ENCODE peak calls at places on chromosome X, in ten cellular contexts. Z, T, H, K, J, I, D, X, Y and S are unnamed samples.

GRCh38 chrX:102840871-102841705 is 96.0 kb upstream of the RAB40AL start:
- DNase-seq in Z (no peak), T (no peak), H (no peak), K (peak), J (peak), I (peak), D (no peak), X (peak), Y (no peak), S (no peak)

GRCh38 chrX:129979207-129979920 is 3.1 kb upstream of the BCORL1 start:
- DNase-seq in Z (no peak), T (no peak), H (no peak), K (no peak), J (peak), I (no peak), D (peak), X (no peak), Y (no peak), S (no peak)

GRCh38 chrX:42934020-42934701 is 156.2 kb upstream of the PPP1R2C start:
- DNase-seq in Z (no peak), T (no peak), H (no peak), K (no peak), J (no peak), I (no peak), D (no peak), X (no peak), Y (no peak), S (no peak)

GRCh38 chrX:43474321-43474720 is 181.8 kb upstream of the MAOA start:
- DNase-seq in Z (no peak), T (no peak), H (no peak), K (no peak), J (no peak), I (no peak), D (no peak), X (no peak), Y (peak), S (no peak)

GRCh38 chrX:130165181-130165702 is 399 bp downstream of the AIFM1 start:
- DNase-seq in Z (no peak), T (no peak), H (no peak), K (no peak), J (no peak), I (no peak), D (no peak), X (peak), Y (no peak), S (no peak)

GRCh38 chrX:129959493-129959832 is 23.0 kb upstream of the BCORL1 start:
- DNase-seq in Z (no peak), T (no peak), H (no peak), K (no peak), J (peak), I (peak), D (no peak), X (no peak), Y (no peak), S (no peak)

GRCh38 chrX:134374294-134374693 is 85.7 kb upstream of the HPRT1 start:
- DNase-seq in Z (no peak), T (no peak), H (no peak), K (peak), J (no peak), I (no peak), D (no peak), X (no peak), Y (no peak), S (no peak)

GRCh38 chrX:108415891-108416290 is 22.3 kb downstream of the COL4A6 start:
- DNase-seq in Z (no peak), T (no peak), H (no peak), K (peak), J (peak), I (peak), D (no peak), X (no peak), Y (no peak), S (no peak)

GRCh38 chrX:41475166-41475565 is 28.0 kb downstream of the NYX start:
- DNase-seq in Z (no peak), T (no peak), H (no peak), K (no peak), J (no peak), I (no peak), D (no peak), X (no peak), Y (no peak), S (no peak)

GRCh38 chrX:129462707-129463106 is 60.6 kb downstream of the SMARCA1 start:
- DNase-seq in Z (no peak), T (no peak), H (no peak), K (no peak), J (no peak), I (no peak), D (no peak), X (no peak), Y (no peak), S (no peak)

GRCh38 chrX:110250847-110251246 is 67.0 kb downstream of the AMMECR1 start:
- DNase-seq in Z (no peak), T (no peak), H (no peak), K (no peak), J (no peak), I (no peak), D (no peak), X (no peak), Y (no peak), S (no peak)

GRCh38 chrX:65196758-65197371 is 220.6 kb upstream of the ZC4H2 start:
- DNase-seq in Z (no peak), T (no peak), H (no peak), K (no peak), J (no peak), I (no peak), D (peak), X (no peak), Y (no peak), S (no peak)

GRCh38 chrX:18887821-18888205 is 96.1 kb downstream of the PHKA2 start:
- DNase-seq in Z (no peak), T (no peak), H (no peak), K (no peak), J (peak), I (no peak), D (no peak), X (no peak), Y (no peak), S (no peak)

GRCh38 chrX:78712381-78712780 is 35.1 kb upstream of the LPAR4 start:
- DNase-seq in Z (no peak), T (no peak), H (no peak), K (no peak), J (peak), I (no peak), D (no peak), X (peak), Y (no peak), S (no peak)

GRCh38 chrX:13373027-13373806 is 53.4 kb upstream of the ATXN3L start:
- DNase-seq in Z (no peak), T (no peak), H (no peak), K (no peak), J (no peak), I (peak), D (no peak), X (peak), Y (no peak), S (no peak)

GRCh38 chrX:43881410-43882293 is 598 bp downstream of the MAOB start:
- DNase-seq in Z (peak), T (no peak), H (no peak), K (peak), J (no peak), I (no peak), D (no peak), X (peak), Y (no peak), S (no peak)

GRCh38 chrX:16946971-16947562 is 609 bp downstream of the REPS2 start:
- DNase-seq in Z (peak), T (peak), H (no peak), K (no peak), J (no peak), I (no peak), D (peak), X (no peak), Y (no peak), S (no peak)

GRCh38 chrX:132119283-132119682 is 8.5 kb downstream of the FRMD7 start:
- DNase-seq in Z (no peak), T (no peak), H (no peak), K (no peak), J (no peak), I (no peak), D (no peak), X (no peak), Y (no peak), S (no peak)

GRCh38 chrX:44314855-44315254 is 28.6 kb downstream of the EFHC2 start:
- DNase-seq in Z (no peak), T (no peak), H (no peak), K (no peak), J (no peak), I (no peak), D (no peak), X (no peak), Y (no peak), S (no peak)

GRCh38 chrX:42664706-42665105 is 113.3 kb downstream of the PPP1R2C start:
- DNase-seq in Z (no peak), T (no peak), H (no peak), K (no peak), J (no peak), I (no peak), D (no peak), X (no peak), Y (no peak), S (no peak)

GRCh38 chrX:40083120-40083978 is 14.4 kb downstream of the BCOR start:
- DNase-seq in Z (no peak), T (peak), H (no peak), K (no peak), J (peak), I (no peak), D (no peak), X (no peak), Y (no peak), S (no peak)

GRCh38 chrX:119624951-119625668 is 18.9 kb upstream of the NKRF start:
- DNase-seq in Z (no peak), T (no peak), H (no peak), K (no peak), J (no peak), I (no peak), D (no peak), X (no peak), Y (no peak), S (no peak)

GRCh38 chrX:15343075-15343476 is 7.8 kb upstream of the PIGA start:
- DNase-seq in Z (no peak), T (no peak), H (peak), K (peak), J (peak), I (peak), D (no peak), X (peak), Y (no peak), S (no peak)

GRCh38 chrX:72301781-72302180 is 3.9 kb downstream of the CITED1 start:
- DNase-seq in Z (no peak), T (no peak), H (no peak), K (no peak), J (no peak), I (no peak), D (no peak), X (no peak), Y (no peak), S (no peak)

GRCh38 chrX:72296991-72297390 is 8.7 kb downstream of the CITED1 start:
- DNase-seq in Z (no peak), T (no peak), H (no peak), K (no peak), J (peak), I (no peak), D (no peak), X (peak), Y (no peak), S (no peak)

GRCh38 chrX:72295745-72296144 is 10.0 kb downstream of the CITED1 start:
- DNase-seq in Z (no peak), T (no peak), H (no peak), K (no peak), J (no peak), I (no peak), D (no peak), X (no peak), Y (no peak), S (no peak)

GRCh38 chrX:72299891-72300630 is 5.7 kb downstream of the CITED1 start:
- DNase-seq in Z (no peak), T (no peak), H (no peak), K (no peak), J (peak), I (no peak), D (no peak), X (no peak), Y (no peak), S (no peak)

DNA sequence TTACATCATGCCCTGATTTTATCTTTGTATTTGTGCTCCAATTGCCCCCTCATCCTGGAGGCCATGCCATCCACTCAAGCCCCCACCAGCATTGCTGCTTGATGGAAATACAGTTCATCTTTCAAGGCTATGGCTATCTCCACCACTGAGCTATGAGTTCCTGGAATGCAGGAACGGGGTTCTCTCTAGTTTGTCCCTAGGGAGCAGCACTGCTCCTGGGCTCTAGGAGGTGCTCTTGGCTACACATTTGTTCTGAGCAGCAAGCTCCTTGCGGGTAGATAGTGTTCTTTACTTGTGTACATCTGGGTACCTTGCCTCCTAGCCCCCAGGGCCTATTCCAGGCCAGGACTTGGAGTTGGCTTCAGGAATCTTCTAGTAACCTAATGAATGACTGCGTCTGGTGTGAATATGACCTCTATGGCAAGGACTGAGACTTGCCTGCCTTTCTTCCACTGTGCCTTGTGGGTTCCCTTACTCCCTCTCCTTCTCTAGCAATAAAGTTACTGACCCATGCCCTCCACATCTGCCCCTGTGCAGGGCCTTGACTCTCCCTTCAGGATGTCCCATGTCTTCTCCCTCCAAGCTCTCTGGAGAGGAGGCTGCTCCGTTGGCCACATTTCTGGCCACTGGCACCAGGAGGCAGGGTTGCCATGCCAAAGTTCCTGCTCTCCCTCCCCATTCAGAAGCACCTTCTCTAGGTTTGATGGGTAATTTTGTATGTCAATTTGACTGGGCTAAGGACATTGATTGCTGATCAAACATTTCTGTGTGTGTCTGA is 7.6 kb downstream of the CITED1 start:
- DNase-seq in Z (no peak), T (no peak), H (no peak), K (peak), J (no peak), I (no peak), D (no peak), X (no peak), Y (no peak), S (no peak)
- TF ChIP-seq CTCF in Z (no peak), T (peak), H (peak), K (no peak), J (no peak), I (peak), D (peak), X (no peak), Y (peak), S (no peak)

DNA sequence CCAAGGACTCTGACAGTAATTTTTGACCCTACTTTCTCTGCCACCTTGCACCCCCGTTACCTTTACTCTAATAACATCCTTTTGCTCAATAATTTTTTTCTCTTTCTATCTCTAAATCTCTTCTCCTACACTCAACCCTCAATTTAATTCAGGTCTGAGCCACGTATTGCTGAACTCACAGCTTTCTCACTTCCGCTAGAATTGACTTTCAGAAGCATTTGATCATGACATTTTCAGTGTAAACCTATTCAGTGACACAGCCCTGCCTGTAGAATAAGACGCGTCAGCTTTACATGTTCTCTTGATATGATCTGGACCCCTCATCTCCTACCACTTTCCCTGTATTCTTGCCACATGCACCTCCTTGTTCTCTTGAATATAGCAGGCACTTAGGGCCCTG is 439.5 kb upstream of the MAGEB2 start:
- DNase-seq in Z (no peak), T (no peak), H (no peak), K (no peak), J (no peak), I (no peak), D (no peak), X (no peak), Y (no peak), S (no peak)
- H3K4me3 ChIP-seq in Z (no peak), T (no peak), H (no peak), K (no peak), J (no peak), I (no peak), D (no peak), X (no peak), Y (no peak), S (no peak)

DNA sequence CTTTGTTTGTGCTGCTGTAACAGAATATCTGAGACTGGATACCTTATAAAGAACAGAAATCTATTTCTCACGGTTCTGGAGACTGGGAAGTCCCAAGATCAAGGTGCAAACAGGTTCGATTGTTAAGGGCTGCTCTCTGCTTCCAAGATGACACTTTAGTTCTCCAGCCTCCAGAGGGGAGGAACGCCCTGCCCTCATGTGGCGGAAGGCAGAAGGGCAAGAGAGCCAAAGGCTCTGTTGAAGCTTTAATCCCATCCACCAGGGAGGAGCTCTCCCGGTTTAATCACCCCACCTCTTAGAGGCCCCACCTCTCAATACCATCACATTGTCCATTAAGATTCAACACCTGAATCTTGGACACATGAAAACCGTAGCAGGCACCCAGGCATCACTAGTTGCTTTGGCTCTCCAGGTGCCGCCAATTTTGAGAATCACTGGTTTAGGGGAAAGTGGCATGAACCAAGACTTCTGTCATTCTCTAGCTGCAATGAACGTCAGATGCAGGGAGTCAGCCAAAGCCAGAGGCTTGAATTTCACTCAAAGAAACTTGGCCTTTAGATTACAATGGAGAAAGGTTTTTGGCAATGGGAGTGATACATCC is 15.6 kb downstream of the FHL1 start:
- DNase-seq in Z (peak), T (peak), H (no peak), K (peak), J (peak), I (peak), D (peak), X (peak), Y (peak), S (no peak)
- TF ChIP-seq CTCF in Z (peak), T (peak), H (peak), K (peak), J (peak), I (peak), D (peak), X (peak), Y (peak), S (peak)

GRCh38 chrX:10507181-10507580 is 113.2 kb downstream of the MID1 start:
- DNase-seq in Z (no peak), T (no peak), H (no peak), K (peak), J (peak), I (peak), D (no peak), X (peak), Y (no peak), S (no peak)

GRCh38 chrX:10506781-10507180 is 113.6 kb downstream of the MID1 start:
- DNase-seq in Z (no peak), T (no peak), H (no peak), K (peak), J (no peak), I (no peak), D (no peak), X (no peak), Y (no peak), S (no peak)

GRCh38 chrX:10508891-10509290 is 111.5 kb downstream of the MID1 start:
- DNase-seq in Z (no peak), T (no peak), H (no peak), K (no peak), J (no peak), I (no peak), D (no peak), X (no peak), Y (no peak), S (no peak)

GRCh38 chrX:10507876-10508275 is 112.5 kb downstream of the MID1 start:
- DNase-seq in Z (no peak), T (no peak), H (no peak), K (no peak), J (peak), I (peak), D (no peak), X (no peak), Y (no peak), S (no peak)

GRCh38 chrX:10509397-10509796 is 111.0 kb downstream of the MID1 start:
- DNase-seq in Z (no peak), T (no peak), H (no peak), K (no peak), J (no peak), I (no peak), D (no peak), X (no peak), Y (no peak), S (no peak)
- H3K4me3 ChIP-seq in Z (no peak), T (no peak), H (no peak), K (no peak), J (no peak), I (no peak), D (no peak), X (no peak), Y (no peak), S (no peak)

GRCh38 chrX:52576946-52577345 is 60.1 kb upstream of the XAGE1B start:
- DNase-seq in Z (no peak), T (no peak), H (no peak), K (no peak), J (no peak), I (no peak), D (no peak), X (no peak), Y (no peak), S (no peak)

GRCh38 chrX:52577464-52578173 is 60.8 kb upstream of the XAGE1B start:
- DNase-seq in Z (no peak), T (no peak), H (no peak), K (no peak), J (no peak), I (no peak), D (no peak), X (no peak), Y (no peak), S (no peak)

GRCh38 chrX:52576474-52576873 is 59.6 kb upstream of the XAGE1B start:
- DNase-seq in Z (no peak), T (no peak), H (no peak), K (no peak), J (no peak), I (no peak), D (no peak), X (no peak), Y (no peak), S (no peak)

DNA sequence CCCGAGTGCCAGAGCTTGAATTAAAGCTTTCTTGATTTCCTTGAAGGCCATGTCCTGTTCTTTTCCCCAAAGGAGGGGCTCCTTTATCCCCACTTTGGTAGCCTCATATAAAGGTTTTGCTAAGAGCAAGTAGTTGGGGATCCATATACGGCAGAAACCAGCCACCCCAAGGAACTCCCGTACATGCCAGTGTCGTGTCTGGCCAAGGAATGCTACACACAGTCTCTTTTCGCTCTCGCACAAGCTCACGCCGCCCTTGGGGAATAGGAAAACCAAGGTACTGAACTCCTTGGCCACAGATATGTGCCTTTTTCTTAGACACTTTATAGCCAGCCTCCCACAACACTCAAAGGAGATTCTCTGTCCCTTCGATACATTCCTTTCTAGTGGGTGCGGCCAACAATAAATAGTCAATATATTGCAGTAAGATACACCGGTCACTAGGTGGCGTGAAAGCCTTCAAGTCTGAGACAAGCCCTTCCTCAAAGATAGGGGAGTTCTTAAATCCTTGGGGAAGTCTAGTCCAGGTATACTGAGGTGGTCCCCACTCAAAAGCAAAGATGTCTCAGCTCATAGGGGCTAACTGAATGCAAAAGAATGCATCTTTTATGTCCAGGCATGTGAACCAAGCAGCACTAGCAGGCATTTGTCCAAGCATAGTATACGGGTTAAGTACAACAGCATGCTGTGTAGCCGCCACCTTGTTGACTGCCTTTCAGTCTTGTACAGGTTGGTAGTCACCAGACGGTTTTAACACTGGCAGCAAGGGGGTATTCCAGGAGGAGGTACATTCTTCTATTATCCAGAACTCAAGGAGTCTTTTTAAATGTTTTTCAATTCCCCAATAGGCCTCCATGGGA is 57.8 kb upstream of the XAGE1B start:
- DNase-seq in Z (no peak), T (no peak), H (peak), K (peak), J (peak), I (peak), D (peak), X (peak), Y (peak), S (no peak)
- TF ChIP-seq CTCF in Z (peak), T (peak), H (peak), K (peak), J (peak), I (peak), D (peak), X (peak), Y (peak), S (peak)